ENCODE peak calls at places on chromosomes 16 and 17, in four cellular contexts. N is HepG2, R is K562, K is GM12878. Q is an unnamed sample.

GRCh38 chr17:64183815-64184397 is 54.0 kb upstream of the ERN1 start:
- DNase-seq in N (no peak), R (no peak), K (no peak), Q (no peak)

GRCh38 chr17:4104506-4104905 is 38.3 kb downstream of the ZZEF1 start:
- DNase-seq in N (no peak), R (no peak), K (no peak), Q (no peak)

GRCh38 chr17:66667491-66668030 is 167.4 kb upstream of the CACNG5 start:
- DNase-seq in N (no peak), R (peak; percentile 20), K (peak; percentile 56), Q (no peak)

GRCh38 chr17:2710804-2711607 is 558 bp downstream of the CLUH start:
- DNase-seq in N (peak; percentile 75), R (no peak), K (no peak), Q (peak; percentile 74)

GRCh38 chr17:81870155-81870977 is 771 bp downstream of the ARHGDIA start:
- DNase-seq in N (no peak), R (peak; percentile 61), K (no peak), Q (peak; percentile 74)

GRCh38 chr17:17175917-17176316 is 30.2 kb downstream of the PLD6 start:
- DNase-seq in N (no peak), R (no peak), K (no peak), Q (no peak)

GRCh38 chr16:19415461-19415860 is 2.2 kb upstream of the TMC5 start:
- DNase-seq in N (no peak), R (no peak), K (no peak), Q (no peak)

GRCh38 chr17:51165680-51166197 is 472 bp upstream of the NME2 start:
- DNase-seq in N (no peak), R (peak; percentile 54), K (no peak), Q (peak; percentile 67)

GRCh38 chr16:50067290-50067853 is 1.6 kb downstream of the HEATR3 start:
- DNase-seq in N (peak; percentile 79), R (peak; percentile 50), K (no peak), Q (peak; percentile 53)

GRCh38 chr16:47578573-47578972 is 117.4 kb downstream of the PHKB start:
- DNase-seq in N (no peak), R (peak; percentile 47), K (no peak), Q (no peak)

GRCh38 chr17:20009302-20010098 is at the start of gene SPECC1:
- DNase-seq in N (peak; percentile 62), R (peak; percentile 87), K (no peak), Q (peak; percentile 94)

GRCh38 chr16:12225816-12226480 is 249.4 kb downstream of the SNX29 start:
- DNase-seq in N (no peak), R (no peak), K (no peak), Q (no peak)

GRCh38 chr16:56252835-56253234 is 61.5 kb downstream of the GNAO1 start:
- DNase-seq in N (no peak), R (no peak), K (no peak), Q (no peak)

GRCh38 chr16:86536621-86537020 is 18.4 kb downstream of the MTHFSD start:
- DNase-seq in N (no peak), R (no peak), K (no peak), Q (no peak)

GRCh38 chr16:89612415-89612814 is 1.0 kb upstream of the DPEP1 start:
- DNase-seq in N (no peak), R (no peak), K (no peak), Q (no peak)

GRCh38 chr17:32558997-32559650 is 72.3 kb downstream of the CDK5R1 start:
- DNase-seq in N (no peak), R (peak; percentile 29), K (peak; percentile 92), Q (peak; percentile 32)

GRCh38 chr16:69017036-69017783 is 88.2 kb upstream of the HAS3 start:
- DNase-seq in N (no peak), R (peak; percentile 21), K (no peak), Q (peak; percentile 11)

GRCh38 chr16:85690469-85691064 is 1.8 kb upstream of the GINS2 start:
- DNase-seq in N (peak; percentile 31), R (peak; percentile 55), K (no peak), Q (peak; percentile 62)

GRCh38 chr16:67244387-67245188 is 2.7 kb downstream of the FHOD1 start:
- DNase-seq in N (no peak), R (peak; percentile 82), K (peak; percentile 78), Q (no peak)

GRCh38 chr17:14923981-14924380 is 341.1 kb downstream of the PMP22 start:
- DNase-seq in N (no peak), R (no peak), K (no peak), Q (no peak)

GRCh38 chr16:89052824-89053724 is 40.6 kb upstream of the ACSF3 start:
- DNase-seq in N (peak; percentile 20), R (peak; percentile 57), K (no peak), Q (peak; percentile 90)

GRCh38 chr16:10812352-10813122 is 6.1 kb downstream of the TVP23A start:
- DNase-seq in N (no peak), R (no peak), K (peak; percentile 57), Q (no peak)

GRCh38 chr16:4140652-4141051 is 24.4 kb upstream of the ADCY9 start:
- DNase-seq in N (no peak), R (no peak), K (peak; percentile 38), Q (no peak)

GRCh38 chr16:55046513-55046912 is 115.8 kb downstream of the IRX5 start:
- DNase-seq in N (no peak), R (no peak), K (no peak), Q (no peak)

GRCh38 chr17:41486809-41487530 is 2.7 kb downstream of the KRT36 start:
- DNase-seq in N (peak; percentile 42), R (peak; percentile 81), K (no peak), Q (peak; percentile 40)
- TF ChIP-seq NFIC in N (no peak), R (no peak), K (no peak), Q (no peak)

GRCh38 chr17:57604771-57605733 is 140.0 kb downstream of the CCDC182 start:
- DNase-seq in N (no peak), R (no peak), K (peak; percentile 62), Q (peak; percentile 89)
- TF ChIP-seq NFIC in N (no peak), R (peak; percentile 61), K (no peak), Q (peak; percentile 82)

DNA sequence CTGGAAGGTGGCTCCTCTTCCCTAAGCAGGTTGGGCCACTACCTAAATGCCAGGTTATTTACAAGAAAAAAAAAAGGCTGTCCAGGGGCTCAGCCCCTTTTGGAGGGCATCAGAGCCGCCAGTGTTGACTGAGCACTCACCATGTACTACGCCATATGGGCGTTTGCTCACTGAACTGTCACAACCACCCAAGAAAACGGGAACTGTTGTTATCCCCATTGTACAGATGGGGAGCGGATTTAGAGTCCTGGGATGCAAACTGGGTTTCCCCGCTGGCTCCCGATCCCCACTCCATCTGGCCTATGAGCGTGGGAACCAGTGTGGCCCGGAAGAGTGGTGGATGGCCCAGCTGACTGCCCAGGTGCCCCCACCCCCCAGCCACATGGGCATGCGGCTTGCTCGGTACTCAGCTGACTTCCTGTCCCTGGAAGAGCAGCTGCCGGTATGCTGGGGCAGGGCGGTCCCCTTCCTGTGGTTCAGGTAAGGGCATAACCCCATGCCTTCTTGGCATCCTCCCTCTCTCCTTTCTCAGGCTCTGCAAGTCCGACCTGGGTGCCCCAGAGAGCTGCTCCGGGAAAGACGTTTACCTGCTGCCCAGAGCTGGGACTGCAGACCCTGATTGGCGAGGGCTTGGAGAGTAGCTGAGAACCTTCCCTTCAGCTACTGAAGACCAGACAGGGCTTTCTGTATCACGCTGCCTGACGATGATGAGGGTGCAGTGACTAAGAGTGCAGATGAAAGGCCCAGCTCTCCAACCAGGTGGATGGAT is 16.3 kb downstream of the SOCS3 start:
- DNase-seq in N (no peak), R (no peak), K (no peak), Q (no peak)
- TF ChIP-seq NFIC in N (no peak), R (no peak), K (no peak), Q (no peak)

DNA sequence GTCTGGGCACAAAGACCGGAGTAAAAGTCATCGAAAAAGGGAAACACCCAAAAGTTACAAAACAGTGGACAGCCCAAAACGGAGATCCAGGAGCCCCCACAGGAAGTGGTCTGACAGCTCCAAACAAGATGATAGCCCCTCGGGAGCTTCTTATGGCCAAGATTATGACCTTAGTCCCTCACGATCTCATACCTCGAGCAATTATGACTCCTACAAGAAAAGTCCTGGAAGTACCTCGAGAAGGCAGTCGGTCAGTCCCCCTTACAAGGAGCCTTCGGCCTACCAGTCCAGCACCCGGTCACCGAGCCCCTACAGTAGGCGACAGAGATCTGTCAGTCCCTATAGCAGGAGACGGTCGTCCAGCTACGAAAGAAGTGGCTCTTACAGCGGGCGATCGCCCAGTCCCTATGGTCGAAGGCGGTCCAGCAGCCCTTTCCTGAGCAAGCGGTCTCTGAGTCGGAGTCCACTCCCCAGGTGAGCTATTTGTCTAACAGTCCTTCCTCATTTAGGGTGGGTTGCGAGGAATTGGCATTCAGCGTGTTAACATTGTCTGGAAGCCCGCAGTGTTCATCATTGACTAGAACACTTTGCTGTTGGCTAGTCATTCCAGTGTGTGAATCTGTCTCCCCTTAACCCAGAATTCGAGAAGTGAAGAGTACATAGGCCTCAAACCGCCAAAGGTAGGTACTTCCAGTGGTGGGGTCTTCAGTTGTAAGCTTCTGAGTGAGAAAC is 1.5 kb downstream of the CDK12 start:
- DNase-seq in N (no peak), R (peak; percentile 35), K (no peak), Q (peak; percentile 19)
- TF ChIP-seq NFIC in N (no peak), R (no peak), K (no peak), Q (no peak)

DNA sequence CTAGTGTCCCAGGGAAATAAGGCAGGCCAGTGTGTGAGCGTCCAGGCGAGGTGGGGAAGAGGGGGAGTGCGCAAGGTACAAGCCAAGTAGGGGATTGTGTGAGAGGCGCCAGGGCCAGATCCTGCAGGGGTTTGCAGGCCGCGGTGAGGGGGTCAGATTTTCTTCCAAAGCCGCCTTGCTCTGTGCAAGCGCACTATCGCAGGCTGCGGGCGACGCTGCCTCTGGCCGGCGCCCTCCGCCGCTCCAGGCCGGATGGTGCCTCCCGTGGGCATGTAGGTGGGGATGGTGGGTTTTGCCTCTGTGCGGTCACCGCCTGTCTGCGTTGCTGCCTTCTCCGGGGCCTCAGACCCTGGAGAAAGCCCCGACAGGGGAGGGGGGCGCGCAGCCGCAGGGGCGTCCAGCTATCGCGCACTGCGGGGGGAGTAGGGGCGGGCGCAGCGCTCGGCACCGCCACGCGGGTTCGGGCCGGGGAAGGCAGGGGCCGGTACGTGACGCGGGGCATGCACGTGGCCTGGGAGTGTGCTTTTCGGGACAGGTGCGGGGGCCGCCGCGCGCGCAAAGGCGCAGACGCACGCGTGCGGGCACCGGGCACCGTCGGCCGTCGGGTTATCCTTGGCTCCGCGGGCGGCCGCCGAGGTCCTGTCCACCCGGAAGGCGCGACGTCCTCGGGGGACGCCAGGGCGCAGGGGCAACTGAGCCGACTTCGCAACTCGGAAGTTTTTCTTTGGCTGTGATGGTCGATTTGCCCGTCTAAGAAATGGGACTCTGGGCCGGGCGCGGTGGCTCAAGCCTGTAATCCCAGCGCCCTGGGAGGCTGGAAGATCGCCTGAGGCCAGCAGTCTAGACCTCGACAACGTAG is 1.1 kb upstream of the HAPSTR1 start:
- DNase-seq in N (no peak), R (peak; percentile 58), K (no peak), Q (peak; percentile 72)
- TF ChIP-seq NFIC in N (no peak), R (no peak), K (no peak), Q (no peak)

Q was measured in SK-N-SH.